ENCODE peak calls at places on chromosomes 13 and 19, in six cellular contexts. T is body of pancreas, U is fibroblast of lung, J is cardiac muscle cell, E is heart left ventricle, L is heart right ventricle. Q is an unnamed sample.

GRCh38 chr19:4715529-4716221 is 8.0 kb downstream of the DPP9 start:
- DNase-seq in U (no peak), L (no peak), T (peak; percentile 59), J (no peak), E (no peak), Q (no peak)

GRCh38 chr13:50127017-50127725 is 111.9 kb downstream of the KCNRG start:
- DNase-seq in L (peak; percentile 54), T (peak; percentile 26), J (peak; percentile 76), E (peak; percentile 64), U (peak; percentile 33), Q (no peak)

GRCh38 chr19:44308011-44308410 is 3.2 kb upstream of the ZNF235 start:
- DNase-seq in J (peak; percentile 22), L (no peak), T (no peak), U (peak; percentile 22), E (no peak), Q (no peak)

GRCh38 chr13:27353166-27353583 is 71.2 kb upstream of the GTF3A start:
- DNase-seq in J (peak; percentile 37), U (peak; percentile 77), L (no peak), T (no peak), E (no peak), Q (peak; percentile 29)

GRCh38 chr19:19064098-19064722 is 416 bp downstream of the SLC25A42 start:
- DNase-seq in T (peak; percentile 22), E (no peak), U (no peak), L (peak; percentile 14), J (no peak), Q (no peak)

GRCh38 chr19:41563847-41564514 is 12.0 kb upstream of the CEACAM21 start:
- DNase-seq in J (no peak), L (no peak), U (no peak), E (no peak), T (no peak), Q (no peak)

GRCh38 chr19:19661675-19662251 is 1.7 kb downstream of the ATP13A1 start:
- DNase-seq in L (no peak), E (no peak), T (no peak), U (no peak), J (no peak), Q (no peak)

GRCh38 chr19:38497907-38498306 is 64.4 kb downstream of the RYR1 start:
- DNase-seq in E (no peak), L (no peak), J (no peak), U (no peak), T (no peak), Q (no peak)

GRCh38 chr19:6739390-6739883 is at the start of gene TRIP10:
- DNase-seq in T (peak; percentile 93), L (peak; percentile 90), E (peak; percentile 90), J (peak; percentile 88), U (peak; percentile 62), Q (no peak)

GRCh38 chr13:21395953-21396352 is 63.1 kb downstream of the ZDHHC20 start:
- DNase-seq in L (no peak), J (no peak), E (no peak), T (no peak), U (no peak), Q (no peak)

GRCh38 chr13:39051157-39051556 is 12.9 kb downstream of the NHLRC3 start:
- DNase-seq in E (no peak), J (peak; percentile 70), L (no peak), U (peak; percentile 25), T (no peak), Q (no peak)

GRCh38 chr13:30792257-30793000 is 57.1 kb downstream of the ALOX5AP start:
- DNase-seq in U (peak; percentile 97), L (peak; percentile 56), J (peak; percentile 96), T (peak; percentile 80), E (peak; percentile 73), Q (peak; percentile 92)

GRCh38 chr19:943551-944170 is 17.8 kb downstream of the ARID3A start:
- DNase-seq in U (no peak), L (no peak), T (no peak), J (no peak), E (no peak), Q (no peak)

GRCh38 chr13:92657565-92657964 is 569.0 kb upstream of the GPC6 start:
- DNase-seq in J (peak; percentile 67), U (peak; percentile 79), T (no peak), E (no peak), L (no peak), Q (no peak)

DNA sequence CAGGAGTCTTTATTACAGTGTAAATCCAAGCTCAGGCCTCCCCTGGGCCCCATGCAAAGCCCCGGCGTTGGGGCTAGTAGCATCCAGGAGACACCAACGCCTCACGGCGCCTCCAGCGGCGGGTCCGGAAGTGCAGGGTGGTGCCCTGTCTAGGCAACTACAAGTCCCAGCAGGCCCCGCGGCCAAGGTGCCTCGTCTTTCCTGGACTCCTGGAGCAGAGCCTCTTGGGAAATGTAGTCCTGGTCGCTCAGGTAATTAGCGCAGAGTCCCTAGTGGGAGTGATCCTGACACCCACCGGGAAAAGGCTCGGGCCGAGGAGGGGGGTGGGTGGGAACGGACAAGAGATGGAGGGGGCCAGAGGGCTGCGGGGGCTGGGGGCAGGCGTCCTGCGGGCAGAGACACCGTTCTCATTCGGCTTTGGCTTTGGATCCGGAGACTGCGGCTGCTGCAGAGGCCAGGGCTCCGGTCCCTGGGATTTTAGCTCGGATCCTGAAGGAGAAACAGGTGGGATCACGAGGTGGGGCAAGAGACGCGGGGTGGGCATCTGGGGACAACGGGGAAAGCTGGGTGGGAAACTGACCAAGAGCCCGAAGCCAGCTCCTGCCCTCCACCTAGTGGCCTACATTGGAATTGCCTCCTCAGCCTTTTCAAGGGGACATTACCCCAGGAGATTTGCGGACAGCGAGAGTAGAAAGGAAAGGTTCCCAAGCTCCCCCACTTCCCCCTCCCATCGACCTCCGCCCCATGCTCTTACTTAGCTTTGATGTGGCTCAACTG is 11.4 kb downstream of the RTN2 start:
- DNase-seq in U (peak; percentile 87), J (peak; percentile 97), E (peak; percentile 97), T (peak; percentile 100), L (peak; percentile 98), Q (peak; percentile 89)
- H3K4me3 ChIP-seq in U (peak overlapping the region; percentile 68), J (peak overlapping the region; percentile 45), E (peak overlapping the region; percentile 63), T (peak overlapping the region; percentile 42), L (peak overlapping the region; percentile 64), Q (peak overlapping the region; percentile 81)

GRCh38 chr19:30402790-30403189 is 30.6 kb downstream of the ZNF536 start:
- DNase-seq in U (no peak), T (no peak), J (no peak), E (no peak), L (no peak), Q (no peak)
- H3K27me3 ChIP-seq in U (no peaks in the 10 kb centered on the region), T (no peaks in the 10 kb centered on the region), J (peaks cover 18% of the 10 kb centered on the region), E (no peaks in the 10 kb centered on the region), L (no peaks in the 10 kb centered on the region), Q (no peaks in the 10 kb centered on the region)

DNA sequence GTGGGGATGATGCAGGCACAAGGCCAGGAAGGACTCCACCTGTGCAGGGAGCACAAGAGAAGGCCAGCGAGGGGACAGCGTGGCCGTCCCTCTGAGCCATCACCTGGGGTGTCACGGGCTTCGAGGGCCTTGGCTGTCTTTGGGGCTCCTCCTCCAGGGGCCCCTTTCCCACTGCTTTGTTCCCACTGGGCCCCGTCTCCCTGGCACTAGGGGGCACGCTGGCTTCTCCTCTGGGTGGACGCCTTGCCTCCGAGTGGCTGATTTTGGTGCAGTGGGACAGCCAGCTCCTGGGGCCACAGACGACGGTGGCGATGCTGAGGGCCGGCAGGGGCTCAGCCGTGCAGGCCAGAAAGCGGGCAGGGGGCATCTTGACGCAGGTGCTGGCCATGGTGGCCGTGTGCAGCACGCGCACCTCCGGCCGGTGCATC is 43.2 kb upstream of the GRTP1 start:
- DNase-seq in U (no peak), L (no peak), E (peak; percentile 15), J (no peak), T (no peak), Q (no peak)
- H3K27ac ChIP-seq in U (no peak overlapping the region), L (peak overlapping the region; percentile 71), E (peak overlapping the region; percentile 42), J (no peak overlapping the region), T (no peak overlapping the region), Q (no peak overlapping the region)

DNA sequence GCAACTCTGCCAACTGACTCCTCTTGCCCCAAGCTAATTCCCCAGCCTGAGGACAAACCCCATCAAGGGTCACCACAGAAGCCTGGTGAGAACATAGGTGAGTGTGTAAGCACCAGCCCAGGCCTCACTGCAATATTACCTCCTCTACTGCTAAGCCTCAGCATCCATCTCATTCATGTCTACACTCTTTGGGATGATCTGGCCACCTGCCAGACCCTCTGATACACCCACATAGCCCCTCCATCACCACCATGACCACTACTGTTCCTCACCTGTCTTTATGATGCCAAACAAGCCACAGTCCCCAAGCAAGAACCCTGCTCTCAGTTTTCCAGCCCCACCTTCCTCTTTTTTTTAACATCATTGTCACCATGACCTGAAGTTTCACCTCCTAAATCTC is 2.3 kb downstream of the ZNF792 start:
- DNase-seq in J (no peak), U (no peak), L (no peak), T (no peak), E (no peak), Q (no peak)
- H3K4me3 ChIP-seq in J (no peak overlapping the region), U (no peak overlapping the region), L (no peak overlapping the region), T (no peak overlapping the region), E (peak overlapping the region; percentile 87), Q (no peak overlapping the region)

GRCh38 chr19:51198641-51199040 is 26.2 kb upstream of the CD33 start:
- DNase-seq in L (no peak), T (no peak), J (no peak), U (no peak), E (no peak), Q (no peak)
- H3K27me3 ChIP-seq in L (peaks cover 24% of the 10 kb centered on the region), T (no peaks in the 10 kb centered on the region), J (no peaks in the 10 kb centered on the region), U (no peaks in the 10 kb centered on the region), E (peaks cover 2% of the 10 kb centered on the region), Q (no peaks in the 10 kb centered on the region)